ENCODE peak calls at places on chromosomes 7 and 10, in nine cellular contexts. M is GM03348; J is NCI-H1694; W is astrocyte of the cerebellum; Q is left lung; L is activated CD8-positive, alpha-beta memory T cell treated with anti-CD3 and anti-CD28 coated beads for 24 hours; Z is PC-3; K is activated T-cell treated with anti-CD3 and anti-CD28 coated beads, Interleukin-2, amount 50 U/mL, for 1 hour; R is T1000. A is an unnamed sample.

GRCh38 chr10:68133553-68133952 is 24.3 kb downstream of the MYPN start:
- DNase-seq in J (no peak), M (no peak), Z (peak), R (no peak), L (no peak), W (no peak), Q (no peak), K (no peak), A (no peak)

GRCh38 chr7:72438491-72438890 is 26.4 kb upstream of the CALN1 start:
- DNase-seq in M (no peak), Z (no peak), J (no peak), K (no peak), L (no peak), Q (no peak), W (no peak), R (no peak), A (no peak)

GRCh38 chr7:68336534-68336933 is 1261.7 kb upstream of the AUTS2 start:
- DNase-seq in R (no peak), Q (no peak), L (no peak), W (no peak), J (no peak), Z (no peak), K (no peak), M (no peak), A (no peak)

GRCh38 chr7:123747620-123748141 is 1.1 kb downstream of the WASL start:
- DNase-seq in M (peak), K (peak), J (peak), W (peak), Z (peak), Q (peak), R (peak), L (peak), A (peak)

GRCh38 chr7:134254311-134254710 is 62.4 kb downstream of the SLC35B4 start:
- DNase-seq in Q (no peak), J (peak), W (no peak), M (no peak), Z (peak), L (no peak), K (no peak), R (no peak), A (no peak)

GRCh38 chr10:75773139-75773801 is 341.8 kb downstream of the LRMDA start:
- DNase-seq in L (no peak), M (no peak), Q (no peak), W (peak), J (no peak), R (peak), Z (peak), K (no peak), A (no peak)

GRCh38 chr7:111788426-111788825 is 226.1 kb upstream of the IMMP2L start:
- DNase-seq in L (no peak), K (no peak), Q (no peak), M (no peak), J (no peak), W (no peak), R (no peak), Z (no peak), A (no peak)

GRCh38 chr7:115221484-115221883 is 299.6 kb downstream of the MDFIC start:
- DNase-seq in Z (no peak), R (no peak), M (peak), W (no peak), K (no peak), J (no peak), L (no peak), Q (no peak), A (no peak)

GRCh38 chr7:128121731-128122576 is 90.7 kb upstream of the LRRC4 start:
- DNase-seq in L (no peak), K (no peak), Z (no peak), Q (peak), J (no peak), M (peak), W (no peak), R (no peak), A (no peak)

GRCh38 chr10:5762531-5762930 is 50.7 kb downstream of the GDI2 start:
- DNase-seq in J (no peak), Q (no peak), M (no peak), R (no peak), K (no peak), Z (no peak), W (no peak), L (no peak), A (no peak)

GRCh38 chr10:113681533-113682470 is 2.1 kb downstream of the CASP7 start:
- DNase-seq in K (no peak), R (no peak), Q (no peak), Z (no peak), L (no peak), W (no peak), J (no peak), M (no peak), A (peak)

GRCh38 chr10:50367732-50368131 is 116.4 kb upstream of the ASAH2 start:
- DNase-seq in M (peak), K (no peak), Z (peak), L (no peak), Q (no peak), W (no peak), J (no peak), R (no peak), A (no peak)

GRCh38 chr10:12975266-12975665 is 26.2 kb downstream of the CCDC3 start:
- DNase-seq in K (no peak), Q (no peak), J (no peak), R (no peak), Z (peak), W (no peak), L (no peak), M (no peak), A (no peak)